ENCODE peak calls at places on chromosomes 11 and 22, in seven cellular contexts. T, S, J, X, V, G and L are unnamed samples.

GRCh38 chr22:49152930-49153770 is 674.5 kb downstream of the BRD1 start:
- DNase-seq in T (no peak), S (no peak), J (no peak), X (no peak), V (no peak), G (no peak), L (no peak)

GRCh38 chr22:24585927-24586546 is 6.8 kb downstream of the LRRC75B start:
- DNase-seq in T (no peak), S (no peak), J (no peak), X (no peak), V (no peak), G (no peak), L (no peak)

GRCh38 chr22:38943181-38943580 is 14.2 kb upstream of the APOBEC3A start:
- DNase-seq in T (peak), S (no peak), J (no peak), X (no peak), V (no peak), G (no peak), L (peak)

GRCh38 chr22:23531966-23532735 is 47.9 kb downstream of the IGLL1 start:
- DNase-seq in T (no peak), S (no peak), J (no peak), X (no peak), V (no peak), G (peak), L (no peak)

GRCh38 chr11:124920870-124921609 is 2.0 kb downstream of the HEPN1 start:
- DNase-seq in T (peak), S (peak), J (no peak), X (no peak), V (no peak), G (peak), L (peak)

GRCh38 chr22:46866591-46866990 is 104.1 kb downstream of the TBC1D22A start:
- DNase-seq in T (peak), S (no peak), J (no peak), X (no peak), V (no peak), G (no peak), L (no peak)

GRCh38 chr11:126197277-126197939 is 14.0 kb downstream of the RPUSD4 start:
- DNase-seq in T (no peak), S (no peak), J (no peak), X (no peak), V (no peak), G (no peak), L (no peak)

GRCh38 chr22:50118557-50119168 is 28.9 kb downstream of the MOV10L1 start:
- DNase-seq in T (no peak), S (peak), J (no peak), X (peak), V (peak), G (no peak), L (no peak)

GRCh38 chr11:103622296-103622695 is 414.1 kb upstream of the DDI1 start:
- DNase-seq in T (no peak), S (no peak), J (no peak), X (no peak), V (no peak), G (peak), L (no peak)

GRCh38 chr11:103623933-103624332 is 412.5 kb upstream of the DDI1 start:
- DNase-seq in T (no peak), S (no peak), J (no peak), X (no peak), V (no peak), G (no peak), L (no peak)

GRCh38 chr11:103618532-103618931 is 417.9 kb upstream of the DDI1 start:
- DNase-seq in T (no peak), S (no peak), J (no peak), X (no peak), V (no peak), G (peak), L (no peak)

GRCh38 chr11:103619938-103620337 is 416.5 kb upstream of the DDI1 start:
- DNase-seq in T (no peak), S (no peak), J (no peak), X (no peak), V (no peak), G (no peak), L (no peak)

DNA sequence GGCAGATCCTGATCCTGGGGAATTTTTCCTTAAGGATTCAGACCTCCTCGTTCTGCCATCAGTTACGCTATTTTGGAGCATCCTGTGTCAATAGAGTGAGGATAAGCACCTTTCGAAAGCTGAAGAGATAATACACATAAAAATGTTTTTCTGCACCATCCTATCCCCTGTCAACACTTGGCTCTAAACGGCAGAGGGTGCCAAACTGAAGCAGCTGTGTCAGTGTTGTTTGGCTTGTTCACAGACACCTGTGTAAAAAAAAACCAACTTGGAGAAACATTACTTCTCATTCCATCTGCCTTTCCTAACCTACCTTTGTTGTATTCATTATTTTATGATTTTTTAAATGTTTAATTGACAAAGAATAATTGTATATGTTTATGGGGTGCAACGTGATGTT is 417.0 kb upstream of the DDI1 start:
- DNase-seq in T (no peak), S (no peak), J (no peak), X (no peak), V (no peak), G (no peak), L (no peak)
- TF ChIP-seq CTCF in T (no peak), S (peak), J (peak), X (no peak), V (no peak), G (peak), L (no peak)

GRCh38 chr22:36336246-36337182 is 51.3 kb downstream of the MYH9 start:
- DNase-seq in T (no peak), S (no peak), J (no peak), X (no peak), V (no peak), G (no peak), L (no peak)

GRCh38 chr22:36333632-36334031 is 54.1 kb downstream of the MYH9 start:
- DNase-seq in T (no peak), S (no peak), J (no peak), X (no peak), V (no peak), G (no peak), L (no peak)

GRCh38 chr22:36335621-36336020 is 52.1 kb downstream of the MYH9 start:
- DNase-seq in T (no peak), S (no peak), J (no peak), X (no peak), V (no peak), G (no peak), L (no peak)

GRCh38 chr22:36334081-36334831 is 53.5 kb downstream of the MYH9 start:
- DNase-seq in T (peak), S (no peak), J (no peak), X (no peak), V (peak), G (no peak), L (peak)

GRCh38 chr22:36334838-36335603 is 52.7 kb downstream of the MYH9 start:
- DNase-seq in T (no peak), S (no peak), J (no peak), X (no peak), V (peak), G (no peak), L (peak)
- TF ChIP-seq REST in T (no peak), S (no peak), J (no peak), X (no peak), V (no peak), G (no peak), L (no peak)

DNA sequence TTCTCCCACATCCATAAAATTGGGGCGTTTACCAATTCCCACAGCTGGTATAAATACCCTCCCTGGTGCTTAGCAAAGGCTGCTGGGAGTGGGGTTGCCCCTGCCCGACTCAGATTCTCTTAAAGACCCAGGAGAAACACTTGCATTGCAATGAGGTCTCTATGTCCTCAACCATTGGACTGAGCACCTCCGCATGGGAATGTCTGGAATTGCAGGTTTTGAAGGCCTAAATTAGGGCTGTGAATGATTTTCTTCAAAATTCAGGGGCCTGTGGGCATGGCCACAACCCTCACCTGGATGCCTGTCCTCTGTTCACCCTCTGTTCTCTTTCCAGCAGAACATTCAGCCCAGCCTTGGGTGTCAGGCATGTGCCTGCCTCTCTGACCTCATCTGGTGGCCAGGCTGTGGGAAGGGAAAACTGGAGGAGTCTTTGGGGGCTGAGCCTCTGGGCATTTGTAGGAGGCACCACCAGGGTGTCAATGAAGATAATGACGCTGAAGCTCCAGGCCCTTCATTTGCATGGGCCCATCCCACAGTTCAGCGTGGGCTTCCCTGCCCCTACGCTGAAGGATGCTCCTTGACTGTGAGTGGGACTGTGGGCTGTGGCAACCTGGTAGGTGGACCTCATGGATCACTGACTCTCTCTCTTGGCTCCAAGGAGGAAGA is 52.7 kb upstream of the MYEOV start:
- DNase-seq in T (peak), S (no peak), J (no peak), X (no peak), V (no peak), G (no peak), L (no peak)
- TF ChIP-seq CTCF in T (peak), S (no peak), J (no peak), X (no peak), V (no peak), G (no peak), L (no peak)

DNA sequence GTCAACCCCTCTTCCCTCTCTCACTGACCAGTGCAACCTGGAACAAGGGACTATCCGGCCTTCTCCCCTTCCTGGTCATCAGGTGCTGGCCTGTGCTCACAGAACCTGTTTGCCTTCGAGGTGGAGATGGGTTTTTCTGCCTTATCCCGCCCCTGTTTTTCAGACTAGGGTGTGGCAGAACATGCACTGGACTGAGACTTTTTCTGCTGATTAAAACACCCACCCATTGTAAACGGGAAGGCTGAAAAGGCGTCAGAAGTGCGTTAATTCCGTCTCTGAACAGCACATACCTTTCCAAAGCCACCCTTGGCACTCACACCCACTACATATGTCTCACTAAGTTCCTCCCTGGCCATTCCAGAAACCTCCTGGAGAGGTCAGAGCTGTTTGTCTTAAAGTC is 4.4 kb upstream of the B3GNT6 start:
- DNase-seq in T (no peak), S (no peak), J (no peak), X (no peak), V (no peak), G (no peak), L (no peak)
- TF ChIP-seq REST in T (no peak), S (no peak), J (no peak), X (no peak), V (no peak), G (no peak), L (no peak)

GRCh38 chr22:27150530-27150909 is 493.1 kb downstream of the MIAT start:
- DNase-seq in T (no peak), S (no peak), J (no peak), X (no peak), V (no peak), G (no peak), L (peak)

GRCh38 chr22:27149886-27150529 is 492.6 kb downstream of the MIAT start:
- DNase-seq in T (no peak), S (no peak), J (no peak), X (no peak), V (no peak), G (no peak), L (no peak)

GRCh38 chr22:27152033-27152432 is 494.6 kb downstream of the MIAT start:
- DNase-seq in T (no peak), S (no peak), J (no peak), X (no peak), V (no peak), G (no peak), L (no peak)

GRCh38 chr22:27152883-27153282 is 495.5 kb downstream of the MIAT start:
- DNase-seq in T (no peak), S (no peak), J (no peak), X (no peak), V (no peak), G (no peak), L (no peak)

DNA sequence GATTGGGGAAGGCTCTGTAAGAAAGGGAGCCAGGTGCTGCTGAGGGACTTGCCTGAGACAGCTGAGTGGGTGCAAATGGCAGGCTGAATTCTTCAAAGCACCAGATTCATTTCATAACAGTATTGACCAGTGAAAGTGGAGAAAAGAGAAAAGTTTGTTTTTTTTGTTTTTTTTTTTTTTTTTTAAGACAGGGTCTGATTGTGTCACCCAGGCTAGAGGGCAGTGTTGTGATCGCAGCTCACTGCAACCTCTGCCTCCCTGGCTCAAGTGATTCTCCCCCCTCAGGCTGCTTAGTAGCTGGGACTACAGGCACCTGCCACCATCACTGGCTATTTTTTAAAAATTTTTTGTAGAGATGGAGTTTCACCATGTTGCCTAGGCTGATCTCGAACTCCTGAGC is 494.0 kb downstream of the MIAT start:
- DNase-seq in T (peak), S (no peak), J (no peak), X (no peak), V (no peak), G (no peak), L (no peak)
- TF ChIP-seq CTCF in T (peak), S (no peak), J (no peak), X (no peak), V (no peak), G (peak), L (no peak)

DNA sequence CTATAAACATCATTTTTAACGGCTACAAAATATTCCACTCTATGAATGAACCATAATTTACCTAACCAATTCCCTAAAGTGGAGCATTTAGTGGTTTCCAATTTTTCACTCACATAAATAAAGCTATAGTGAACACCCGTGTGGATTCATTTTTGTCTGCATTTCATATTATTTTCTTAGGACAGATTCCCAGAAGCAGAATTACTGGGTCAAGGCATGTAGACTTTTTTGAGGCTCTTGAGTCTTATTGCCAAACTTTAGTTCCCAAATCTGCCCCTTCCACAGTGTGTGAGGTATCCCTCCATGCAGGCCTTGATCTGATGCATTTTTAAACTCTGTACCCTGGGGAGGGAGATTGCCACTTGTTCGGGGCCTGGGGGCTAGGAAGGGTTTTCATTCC is 198.2 kb downstream of the TENM4 start:
- DNase-seq in T (no peak), S (no peak), J (no peak), X (no peak), V (no peak), G (no peak), L (no peak)
- TF ChIP-seq REST in T (no peak), S (no peak), J (no peak), X (no peak), V (no peak), G (no peak), L (no peak)

GRCh38 chr11:46410021-46410420 is 18.4 kb upstream of the CHRM4 start:
- DNase-seq in T (peak), S (no peak), J (no peak), X (no peak), V (no peak), G (no peak), L (no peak)
- TF ChIP-seq CTCF in T (peak), S (peak), J (no peak), X (peak), V (peak), G (peak), L (no peak)

GRCh38 chr11:109853156-109853776 is 239.9 kb upstream of the ZC3H12C start:
- DNase-seq in T (peak), S (no peak), J (peak), X (peak), V (peak), G (no peak), L (peak)

GRCh38 chr11:109854696-109855095 is 238.5 kb upstream of the ZC3H12C start:
- DNase-seq in T (no peak), S (no peak), J (no peak), X (no peak), V (no peak), G (no peak), L (no peak)

GRCh38 chr11:109849946-109850345 is 243.2 kb upstream of the ZC3H12C start:
- DNase-seq in T (no peak), S (no peak), J (no peak), X (no peak), V (no peak), G (no peak), L (no peak)

GRCh38 chr11:109856958-109857357 is 236.2 kb upstream of the ZC3H12C start:
- DNase-seq in T (no peak), S (no peak), J (no peak), X (no peak), V (no peak), G (no peak), L (no peak)

DNA sequence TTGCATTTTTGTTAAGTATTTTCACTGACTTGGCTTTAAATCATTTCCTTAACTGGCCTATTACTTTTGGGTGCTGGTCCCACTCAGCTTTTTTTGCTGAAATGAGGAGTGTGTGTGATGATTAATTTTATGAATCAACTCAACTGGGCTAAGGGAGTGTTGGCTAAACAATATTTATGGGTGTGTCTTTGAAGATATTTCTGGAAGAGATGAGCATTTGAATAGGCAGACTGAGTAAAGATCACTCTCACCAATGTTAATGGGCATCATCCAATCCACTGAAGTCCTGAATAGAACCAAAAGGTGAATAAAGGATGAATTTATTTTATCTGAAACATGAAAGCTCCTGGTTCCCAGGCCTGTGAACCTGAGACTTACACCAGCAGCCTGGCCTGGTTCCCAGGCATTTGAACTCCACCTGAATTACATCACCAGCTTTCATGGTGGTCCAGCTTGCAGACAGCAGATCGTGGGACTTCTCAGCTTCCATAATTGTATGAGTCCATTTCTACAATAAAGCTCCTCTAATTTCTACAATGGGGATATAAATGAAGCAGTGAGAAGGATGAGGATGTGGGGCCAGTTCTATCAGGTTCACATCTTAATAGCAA is 241.3 kb upstream of the ZC3H12C start:
- DNase-seq in T (no peak), S (no peak), J (no peak), X (no peak), V (no peak), G (no peak), L (no peak)
- TF ChIP-seq REST in T (no peak), S (no peak), J (no peak), X (no peak), V (no peak), G (no peak), L (no peak)

GRCh38 chr11:64088159-64089026 is 52.7 kb downstream of the FLRT1 start:
- DNase-seq in T (peak), S (peak), J (no peak), X (peak), V (peak), G (no peak), L (no peak)
- TF ChIP-seq CTCF in T (peak), S (peak), J (peak), X (peak), V (peak), G (peak), L (no peak)